ENCODE peak calls at places on chromosomes 13 and 19, in seven cellular contexts. Y is GM06990; O is cardiac muscle cell; C is fibroblast of mammary gland; L is CD4-positive, CD25-positive, alpha-beta regulatory T cell; R is ascending aorta; V is transverse colon. M is an unnamed sample.

GRCh38 chr13:39448831-39449230 is 154.2 kb downstream of the LHFPL6 start:
- DNase-seq in Y (no peak), C (no peak), R (no peak), L (no peak), V (no peak), O (peak; percentile 44), M (no peak)

GRCh38 chr13:28320884-28321574 is 173.9 kb downstream of the FLT1 start:
- DNase-seq in Y (no peak), C (no peak), V (no peak), O (no peak), R (no peak), L (no peak), M (no peak)

GRCh38 chr13:50798923-50799322 is 44.6 kb downstream of the DLEU7 start:
- DNase-seq in C (peak; percentile 57), L (no peak), O (no peak), Y (no peak), V (no peak), R (no peak), M (peak; percentile 25)

GRCh38 chr13:35733832-35734231 is 257.3 kb upstream of the MAB21L1 start:
- DNase-seq in V (no peak), R (no peak), L (no peak), C (peak; percentile 73), Y (no peak), O (no peak), M (no peak)

GRCh38 chr13:53045110-53045509 is 16.5 kb downstream of the OLFM4 start:
- DNase-seq in O (no peak), V (peak; percentile 66), C (no peak), R (no peak), Y (no peak), L (no peak), M (no peak)

GRCh38 chr19:11092181-11092538 is 2.9 kb downstream of the LDLR start:
- DNase-seq in L (peak; percentile 74), V (no peak), O (no peak), Y (no peak), R (no peak), C (peak; percentile 67), M (no peak)

GRCh38 chr19:13839938-13840750 is 36.8 kb upstream of the NANOS3 start:
- DNase-seq in C (peak; percentile 50), R (peak; percentile 86), L (peak; percentile 32), Y (no peak), O (no peak), V (peak; percentile 91), M (no peak)

GRCh38 chr19:3506384-3507340 is 551 bp downstream of the FZR1 start:
- DNase-seq in L (peak; percentile 16), C (no peak), V (peak; percentile 39), Y (no peak), O (peak; percentile 43), R (peak; percentile 75), M (no peak)

GRCh38 chr19:7879102-7879770 is 5.0 kb upstream of the PRR36 start:
- DNase-seq in Y (no peak), V (no peak), C (no peak), R (no peak), O (no peak), L (no peak), M (no peak)

GRCh38 chr19:19655051-19655594 is 8.4 kb downstream of the ATP13A1 start:
- DNase-seq in C (no peak), R (no peak), Y (no peak), V (no peak), L (no peak), O (no peak), M (no peak)

GRCh38 chr19:18349524-18350128 is 9.2 kb downstream of the PGPEP1 start:
- DNase-seq in R (no peak), C (peak; percentile 63), L (no peak), Y (no peak), V (peak; percentile 63), O (peak; percentile 43), M (no peak)

GRCh38 chr13:94712287-94712811 is at the start of gene SOX21:
- DNase-seq in R (no peak), C (no peak), Y (peak; percentile 26), V (no peak), L (no peak), O (no peak), M (no peak)

GRCh38 chr13:50170447-50171037 is 155.3 kb downstream of the KCNRG start:
- DNase-seq in R (no peak), C (peak; percentile 42), V (no peak), L (no peak), O (no peak), Y (no peak), M (no peak)

GRCh38 chr19:45716314-45717130 is 14.2 kb downstream of the FBXO46 start:
- DNase-seq in C (peak; percentile 11), O (peak; percentile 18), R (no peak), Y (no peak), L (no peak), V (peak; percentile 51), M (no peak)

GRCh38 chr19:9936151-9937000 is at the start of gene OLFM2:
- DNase-seq in R (no peak), O (peak; percentile 55), V (no peak), C (no peak), L (no peak), Y (no peak), M (no peak)

GRCh38 chr13:42048323-42048624 is 174 bp upstream of the DGKH start:
- DNase-seq in R (no peak), Y (no peak), O (no peak), C (no peak), V (no peak), L (peak; percentile 25), M (no peak)

GRCh38 chr19:3643592-3644313 is 17.2 kb upstream of the CACTIN start:
- DNase-seq in L (no peak), C (no peak), R (no peak), V (no peak), O (no peak), Y (no peak), M (no peak)

GRCh38 chr19:40614595-40615411 is 13.6 kb downstream of the LTBP4 start:
- DNase-seq in R (peak; percentile 90), O (peak; percentile 89), L (peak; percentile 59), Y (peak; percentile 59), V (peak; percentile 93), C (peak; percentile 98), M (peak; percentile 73)

GRCh38 chr13:83568019-83568418 is 314.3 kb downstream of the SLITRK1 start:
- DNase-seq in R (no peak), C (no peak), Y (no peak), V (no peak), L (no peak), O (no peak), M (no peak)

GRCh38 chr19:39852882-39853281 is 6.7 kb upstream of the FBL start:
- DNase-seq in R (no peak), V (no peak), L (no peak), O (no peak), C (no peak), Y (no peak), M (no peak)

GRCh38 chr13:40194204-40194806 is 472.1 kb downstream of the FOXO1 start:
- DNase-seq in V (no peak), O (no peak), R (no peak), L (no peak), C (peak; percentile 48), Y (no peak), M (no peak)

GRCh38 chr19:44356383-44357111 is at the start of gene ZNF112:
- DNase-seq in Y (peak; percentile 14), L (no peak), C (peak; percentile 91), O (peak; percentile 93), V (peak; percentile 90), R (peak; percentile 90), M (peak; percentile 69)

GRCh38 chr19:46622118-46622446 is 2.8 kb downstream of the PTGIR start:
- DNase-seq in V (no peak), C (no peak), O (no peak), Y (no peak), R (no peak), L (no peak), M (no peak)

GRCh38 chr19:15463865-15464371 is 426 bp downstream of the RASAL3 start:
- DNase-seq in V (peak; percentile 64), C (no peak), O (no peak), L (peak; percentile 80), R (no peak), Y (peak; percentile 77), M (no peak)

GRCh38 chr13:87941244-87941643 is 270.1 kb downstream of the SLITRK5 start:
- DNase-seq in L (no peak), R (no peak), O (no peak), C (no peak), Y (no peak), V (no peak), M (no peak)

DNA sequence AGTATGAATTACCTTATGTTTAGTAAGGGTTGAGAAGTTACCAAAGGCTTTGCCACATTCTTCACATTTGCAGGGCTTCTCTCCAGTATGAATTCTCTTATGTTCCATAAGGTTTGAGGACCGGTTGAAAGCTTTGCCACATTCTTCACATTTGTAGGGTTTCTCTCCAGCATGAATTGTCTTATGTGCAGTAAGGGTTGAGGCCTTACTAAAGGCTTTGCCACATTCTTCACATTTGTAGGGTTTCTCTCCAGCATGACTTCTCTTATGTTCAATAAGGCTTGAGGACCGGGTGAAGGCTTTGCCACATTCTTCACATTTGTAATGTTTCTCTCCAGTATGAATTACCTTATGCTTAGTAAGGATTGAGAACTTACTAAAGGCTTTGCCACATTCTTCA is 26.7 kb downstream of the ZNF728 start:
- DNase-seq in C (no peak), R (no peak), O (no peak), V (no peak), Y (no peak), L (no peak), M (no peak)
- H3K4me3 ChIP-seq in C (no peak overlapping the region), R (no peak overlapping the region), O (no peak overlapping the region), V (no peak overlapping the region), Y (no peak overlapping the region), L (no peak overlapping the region), M (no peak overlapping the region)

GRCh38 chr13:51825681-51826254 is 19.2 kb downstream of the TMEM272 start:
- DNase-seq in R (no peak), L (no peak), Y (no peak), V (no peak), C (no peak), O (no peak), M (no peak)
- H3K4me3 ChIP-seq in R (no peak overlapping the region), L (peak overlapping the region; percentile 97), Y (no peak overlapping the region), V (no peak overlapping the region), C (no peak overlapping the region), O (no peak overlapping the region), M (no peak overlapping the region)

GRCh38 chr13:109704771-109705628 is 81.4 kb downstream of the IRS2 start:
- DNase-seq in R (peak; percentile 75), C (peak; percentile 27), Y (no peak), L (no peak), V (peak; percentile 59), O (no peak), M (no peak)
- H3K4me3 ChIP-seq in R (no peak overlapping the region), C (no peak overlapping the region), Y (no peak overlapping the region), L (no peak overlapping the region), V (no peak overlapping the region), O (no peak overlapping the region), M (no peak overlapping the region)

GRCh38 chr13:33109319-33109718 is 93.1 kb downstream of the KL start:
- DNase-seq in V (no peak), R (no peak), Y (no peak), O (no peak), L (no peak), C (peak; percentile 66), M (no peak)

GRCh38 chr13:33109801-33110200 is 93.6 kb downstream of the KL start:
- DNase-seq in V (no peak), C (peak; percentile 43), O (no peak), L (no peak), R (no peak), Y (peak; percentile 71), M (no peak)

GRCh38 chr13:33111414-33112110 is 95.3 kb downstream of the KL start:
- DNase-seq in O (no peak), Y (no peak), V (peak; percentile 45), L (no peak), R (no peak), C (peak; percentile 83), M (no peak)

GRCh38 chr13:33110386-33110712 is 94.1 kb downstream of the KL start:
- DNase-seq in V (no peak), C (no peak), O (no peak), R (no peak), Y (no peak), L (no peak), M (no peak)

GRCh38 chr13:33110713-33111413 is 94.6 kb downstream of the KL start:
- DNase-seq in R (peak; percentile 77), L (no peak), Y (peak; percentile 71), V (no peak), O (no peak), C (peak; percentile 55), M (no peak)
- H3K4me3 ChIP-seq in R (peak overlapping the region; percentile 29), L (no peak overlapping the region), Y (no peak overlapping the region), V (no peak overlapping the region), O (no peak overlapping the region), C (no peak overlapping the region), M (no peak overlapping the region)

M was measured in skeletal muscle cell.